ENCODE peak calls at places on chromosomes 5 and 9, in five cellular contexts. W, M, K, Q and J are unnamed samples.

GRCh38 chr9:27528886-27529315 is 713 bp downstream of the MOB3B start:
- DNase-seq in W (no peak), M (peak), K (no peak), Q (no peak), J (no peak)

GRCh38 chr9:29965834-29966233 is 2392.6 kb upstream of the C9orf72 start:
- DNase-seq in W (no peak), M (no peak), K (no peak), Q (no peak), J (no peak)

GRCh38 chr5:141528401-141528984 is 39.6 kb downstream of the PCDHGC5 start:
- DNase-seq in W (peak), M (peak), K (peak), Q (no peak), J (no peak)

GRCh38 chr9:122988141-122988540 is 45.3 kb upstream of the GPR21 start:
- DNase-seq in W (no peak), M (no peak), K (no peak), Q (no peak), J (no peak)

GRCh38 chr5:2282034-2282690 is 399.4 kb upstream of the IRX4 start:
- DNase-seq in W (no peak), M (no peak), K (no peak), Q (no peak), J (no peak)

GRCh38 chr9:10265102-10265708 is 347.6 kb downstream of the PTPRD start:
- DNase-seq in W (peak), M (peak), K (peak), Q (no peak), J (no peak)

GRCh38 chr9:35691325-35691631 is 1.6 kb upstream of the TPM2 start:
- DNase-seq in W (no peak), M (no peak), K (no peak), Q (no peak), J (no peak)

GRCh38 chr5:78501411-78502338 is 141.3 kb downstream of the SCAMP1 start:
- DNase-seq in W (peak), M (peak), K (no peak), Q (no peak), J (no peak)

GRCh38 chr5:149823350-149823749 is 93.2 kb downstream of the PPARGC1B start:
- DNase-seq in W (no peak), M (no peak), K (no peak), Q (no peak), J (no peak)

GRCh38 chr5:1831257-1831656 is 30.1 kb downstream of the NDUFS6 start:
- DNase-seq in W (no peak), M (no peak), K (no peak), Q (no peak), J (no peak)

GRCh38 chr9:125805057-125805456 is 57.9 kb downstream of the PBX3 start:
- DNase-seq in W (peak), M (peak), K (peak), Q (no peak), J (no peak)

GRCh38 chr9:121972501-121972981 is 120.6 kb downstream of the TTLL11 start:
- DNase-seq in W (peak), M (peak), K (peak), Q (no peak), J (peak)

GRCh38 chr9:109880276-109881169 is 100.5 kb downstream of the PALM2AKAP2 start:
- DNase-seq in W (peak), M (peak), K (peak), Q (peak), J (peak)

GRCh38 chr9:16304301-16304700 is 566.2 kb downstream of the BNC2 start:
- DNase-seq in W (no peak), M (no peak), K (no peak), Q (no peak), J (no peak)

GRCh38 chr5:82308416-82308815 is 30.3 kb upstream of the RPS23 start:
- DNase-seq in W (no peak), M (no peak), K (no peak), Q (no peak), J (no peak)

GRCh38 chr5:15499528-15500325 is at the start of gene FBXL7:
- DNase-seq in W (peak), M (peak), K (peak), Q (peak), J (no peak)

GRCh38 chr5:169148066-169148740 is 152.7 kb downstream of the SLIT3 start:
- DNase-seq in W (no peak), M (no peak), K (no peak), Q (no peak), J (no peak)

GRCh38 chr5:170986598-170986997 is 124.8 kb downstream of the RANBP17 start:
- DNase-seq in W (peak), M (peak), K (peak), Q (no peak), J (peak)

GRCh38 chr5:84372066-84372700 is 12.5 kb downstream of the EDIL3 start:
- DNase-seq in W (peak), M (no peak), K (peak), Q (no peak), J (no peak)
- H3K4me3 ChIP-seq in W (no peak), M (no peak), K (peak), Q (no peak), J (no peak)

DNA sequence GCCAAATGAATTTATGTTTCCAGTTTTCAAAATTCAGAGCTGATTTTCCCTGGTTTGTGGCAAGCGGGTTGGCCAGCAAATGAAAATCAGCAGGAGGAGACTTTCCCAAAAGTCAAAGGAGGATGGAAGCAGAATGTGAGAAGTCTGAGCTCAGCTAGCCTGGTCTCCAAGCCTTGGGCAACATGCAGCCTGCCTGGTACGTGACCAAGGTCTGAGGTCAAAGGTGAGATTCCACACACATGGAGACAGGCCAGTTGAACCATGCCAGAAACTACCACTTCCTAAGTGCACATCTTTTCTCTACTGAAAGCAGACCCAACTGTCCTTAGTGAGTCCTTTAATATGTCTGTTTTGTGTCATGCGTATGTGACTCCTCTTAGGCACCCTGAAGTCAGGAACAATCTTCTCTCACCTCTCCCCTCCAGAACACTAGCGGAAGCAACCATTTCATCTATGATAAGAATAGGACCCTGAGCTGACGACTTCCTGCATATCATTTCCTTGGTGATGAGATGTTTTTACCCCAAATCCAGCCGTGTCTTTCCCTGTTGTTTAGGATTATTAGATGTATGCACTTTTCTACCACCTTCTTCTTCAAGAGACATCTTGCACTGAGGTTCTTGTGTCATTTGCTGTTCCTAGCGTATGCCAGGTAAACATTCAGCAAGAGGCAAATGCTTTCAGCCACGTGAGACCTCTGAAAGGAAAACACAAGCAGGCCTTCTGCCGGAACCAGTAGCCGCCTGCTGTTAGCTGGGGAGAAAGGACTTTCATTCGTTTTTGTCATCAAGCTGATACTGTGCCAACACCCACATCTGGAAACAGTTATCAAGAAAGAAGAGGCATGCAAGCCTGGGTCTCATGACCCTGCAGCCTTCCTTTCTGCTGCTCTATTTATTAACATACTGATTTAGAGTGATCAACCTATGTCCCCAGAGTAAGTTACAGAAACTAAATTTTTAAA is 9.7 kb upstream of the TGFBI start:
- DNase-seq in W (peak), M (peak), K (peak), Q (peak), J (no peak)
- H2AFZ ChIP-seq in W (no peak), M (no peak), K (no peak), Q (peak), J (no peak)

DNA sequence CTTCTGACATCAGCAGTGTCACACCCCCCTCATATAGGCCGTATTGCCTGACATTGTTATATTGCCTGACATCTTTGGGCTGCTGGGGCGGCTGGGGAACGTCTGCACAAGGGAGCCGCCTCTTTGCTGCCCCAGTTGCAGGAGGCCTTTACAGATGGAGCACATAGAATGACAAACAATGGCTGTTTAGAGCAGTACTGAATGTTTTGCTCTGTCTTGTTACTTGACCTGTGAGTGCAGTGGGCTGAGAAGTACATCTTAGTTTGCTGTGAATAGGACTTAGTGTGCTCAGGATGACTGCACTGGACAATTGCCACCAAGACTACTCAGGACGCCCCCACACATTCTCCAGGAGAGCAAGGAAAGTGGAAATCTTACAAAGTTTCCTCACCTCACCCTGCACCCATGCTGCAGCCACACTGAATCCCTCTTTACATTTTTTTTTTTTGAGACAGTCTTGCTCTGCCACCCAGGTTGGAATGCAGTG is 65.4 kb upstream of the SPOCK1 start:
- DNase-seq in W (peak), M (peak), K (no peak), Q (no peak), J (no peak)
- H3K4me3 ChIP-seq in W (no peak), M (peak), K (no peak), Q (no peak), J (no peak)

DNA sequence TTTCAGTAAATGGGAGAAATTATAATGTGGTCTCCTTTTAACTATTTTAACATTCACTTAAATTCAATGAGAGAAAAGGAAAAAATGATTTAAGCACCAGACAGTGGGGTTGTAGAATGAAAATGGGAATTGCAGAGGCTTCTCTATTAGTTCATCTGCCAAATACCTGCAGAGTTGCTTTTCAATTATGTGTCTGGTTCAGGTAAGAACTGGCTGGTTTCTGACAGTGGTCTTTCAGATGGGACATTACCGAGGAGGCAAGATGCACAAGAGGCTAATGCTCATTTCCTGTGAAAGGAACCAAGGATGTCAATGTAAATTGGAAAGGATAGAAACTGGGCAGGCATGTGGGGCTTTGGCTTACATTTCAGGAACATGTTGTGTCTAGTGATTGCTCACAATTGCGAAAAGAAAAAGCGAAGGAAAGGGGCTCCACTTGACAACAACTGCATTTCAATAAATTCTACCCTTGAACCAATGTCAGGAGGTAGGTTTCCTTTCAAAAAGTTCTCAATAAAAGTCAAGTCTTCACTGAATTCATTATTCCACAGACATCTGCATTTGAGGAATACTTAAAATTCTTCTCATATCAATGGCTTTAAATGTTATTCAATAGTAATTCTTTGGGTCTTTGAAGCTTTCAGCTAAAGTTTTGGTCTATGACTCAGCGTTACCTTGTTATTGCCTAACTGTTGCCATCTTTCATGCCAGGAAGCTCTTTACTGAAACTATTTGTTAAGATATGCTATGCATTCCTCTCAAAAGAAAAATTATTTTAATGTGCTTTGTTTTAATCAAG is 170.3 kb downstream of the NNT start:
- DNase-seq in W (peak), M (peak), K (peak), Q (peak), J (no peak)
- H2AFZ ChIP-seq in W (no peak), M (peak), K (no peak), Q (no peak), J (no peak)

GRCh38 chr9:13274901-13275641 is 4.4 kb downstream of the MPDZ start:
- DNase-seq in W (peak), M (peak), K (peak), Q (no peak), J (no peak)

GRCh38 chr9:13281356-13282016 is 2.0 kb upstream of the MPDZ start:
- DNase-seq in W (peak), M (no peak), K (no peak), Q (no peak), J (no peak)

GRCh38 chr9:13278368-13279246 is 885 bp downstream of the MPDZ start:
- DNase-seq in W (peak), M (peak), K (peak), Q (peak), J (no peak)

GRCh38 chr9:13279284-13280162 is at the start of gene MPDZ:
- DNase-seq in W (peak), M (peak), K (peak), Q (peak), J (no peak)

GRCh38 chr9:13278023-13278367 is 1.5 kb downstream of the MPDZ start:
- DNase-seq in W (peak), M (no peak), K (peak), Q (peak), J (no peak)
- H3K4me3 ChIP-seq in W (peak), M (peak), K (peak), Q (peak), J (no peak)